ENCODE peak calls at places on chromosomes 12 and 14, in four cellular contexts. J, D, X and H are unnamed samples.

GRCh38 chr12:54830199-54830598 is 24.1 kb upstream of the MUCL1 start:
- DNase-seq in J (no peak), D (no peak), X (no peak), H (no peak)

GRCh38 chr14:100025111-100025510 is 40.1 kb upstream of the EVL start:
- DNase-seq in J (peak), D (peak), X (peak), H (peak)

GRCh38 chr12:87160848-87161601 is 868.2 kb downstream of the C12orf50 start:
- DNase-seq in J (no peak), D (no peak), X (no peak), H (no peak)

GRCh38 chr12:57726884-57727757 is 11.4 kb downstream of the AGAP2 start:
- DNase-seq in J (no peak), D (no peak), X (no peak), H (no peak)

GRCh38 chr12:52506858-52507715 is 13.1 kb downstream of the KRT5 start:
- DNase-seq in J (peak), D (no peak), X (peak), H (no peak)

GRCh38 chr12:95881331-95881955 is 22.7 kb downstream of the SNRPF start:
- DNase-seq in J (no peak), D (no peak), X (no peak), H (no peak)

GRCh38 chr14:37592288-37593274 is 2.5 kb downstream of the FOXA1 start:
- DNase-seq in J (no peak), D (no peak), X (no peak), H (no peak)

GRCh38 chr12:19799216-19799615 is 359.9 kb downstream of the AEBP2 start:
- DNase-seq in J (no peak), D (no peak), X (no peak), H (no peak)

GRCh38 chr14:89750909-89751502 is 203.5 kb downstream of the EFCAB11 start:
- DNase-seq in J (no peak), D (no peak), X (no peak), H (no peak)

DNA sequence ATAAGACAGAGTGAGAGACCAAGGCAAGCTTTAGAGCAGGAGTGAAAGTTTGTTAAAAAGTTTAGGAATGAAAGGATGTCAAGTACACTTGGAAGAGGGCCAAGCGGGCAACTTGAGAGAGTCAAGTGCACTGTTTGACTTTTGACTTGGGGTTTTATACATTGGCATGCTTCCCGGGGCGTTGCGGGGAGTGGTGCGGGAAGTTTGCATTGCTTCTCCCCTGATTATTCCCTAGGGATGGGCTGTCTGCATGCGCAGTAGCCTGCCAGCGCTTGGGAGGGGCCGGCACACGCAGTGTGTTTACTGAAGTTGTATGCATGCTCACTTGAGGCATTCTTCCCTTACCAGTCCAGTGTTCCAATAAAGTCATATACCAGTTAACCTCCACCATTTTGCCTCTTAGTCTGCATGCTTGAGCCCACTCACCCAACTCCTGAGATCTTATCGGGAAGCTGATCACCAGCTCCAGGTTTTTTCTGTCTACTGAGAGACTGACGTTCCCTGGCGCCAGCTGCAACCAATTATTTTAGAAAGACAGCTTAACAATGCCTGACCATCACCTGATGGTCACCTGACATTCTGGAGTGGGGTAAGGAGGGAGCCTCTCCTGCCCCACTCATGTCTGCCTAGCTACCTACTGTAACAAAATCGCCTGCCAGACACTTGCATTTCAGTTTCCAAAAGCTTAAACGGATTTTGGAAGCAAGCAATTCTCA is 53.2 kb downstream of the DACT1 start:
- DNase-seq in J (no peak), D (no peak), X (no peak), H (no peak)
- TF ChIP-seq ELF1 in J (no peak), D (no peak), X (no peak), H (no peak)

GRCh38 chr14:83071888-83072501 is 1538.3 kb upstream of the SEL1L start:
- DNase-seq in J (no peak), D (no peak), X (peak), H (no peak)
- TF ChIP-seq ELF1 in J (no peak), D (no peak), X (no peak), H (no peak)

GRCh38 chr12:75982974-75983660 is 48.5 kb downstream of the PHLDA1 start:
- DNase-seq in J (no peak), D (no peak), X (no peak), H (no peak)
- TF ChIP-seq ELF1 in J (no peak), D (no peak), X (no peak), H (no peak)

GRCh38 chr12:2348477-2348852 is 295.7 kb downstream of the CACNA1C start:
- DNase-seq in J (no peak), D (no peak), X (no peak), H (no peak)
- TF ChIP-seq ELF1 in J (no peak), D (no peak), X (no peak), H (no peak)

GRCh38 chr14:60101801-60102200 is 10.1 kb downstream of the PCNX4 start:
- DNase-seq in J (no peak), D (no peak), X (no peak), H (no peak)
- TF ChIP-seq ELF1 in J (no peak), D (no peak), X (no peak), H (no peak)

GRCh38 chr14:92960706-92961566 is 38.0 kb downstream of the CHGA start:
- DNase-seq in J (no peak), D (no peak), X (no peak), H (peak)
- TF ChIP-seq ELF1 in J (no peak), D (no peak), X (no peak), H (no peak)

DNA sequence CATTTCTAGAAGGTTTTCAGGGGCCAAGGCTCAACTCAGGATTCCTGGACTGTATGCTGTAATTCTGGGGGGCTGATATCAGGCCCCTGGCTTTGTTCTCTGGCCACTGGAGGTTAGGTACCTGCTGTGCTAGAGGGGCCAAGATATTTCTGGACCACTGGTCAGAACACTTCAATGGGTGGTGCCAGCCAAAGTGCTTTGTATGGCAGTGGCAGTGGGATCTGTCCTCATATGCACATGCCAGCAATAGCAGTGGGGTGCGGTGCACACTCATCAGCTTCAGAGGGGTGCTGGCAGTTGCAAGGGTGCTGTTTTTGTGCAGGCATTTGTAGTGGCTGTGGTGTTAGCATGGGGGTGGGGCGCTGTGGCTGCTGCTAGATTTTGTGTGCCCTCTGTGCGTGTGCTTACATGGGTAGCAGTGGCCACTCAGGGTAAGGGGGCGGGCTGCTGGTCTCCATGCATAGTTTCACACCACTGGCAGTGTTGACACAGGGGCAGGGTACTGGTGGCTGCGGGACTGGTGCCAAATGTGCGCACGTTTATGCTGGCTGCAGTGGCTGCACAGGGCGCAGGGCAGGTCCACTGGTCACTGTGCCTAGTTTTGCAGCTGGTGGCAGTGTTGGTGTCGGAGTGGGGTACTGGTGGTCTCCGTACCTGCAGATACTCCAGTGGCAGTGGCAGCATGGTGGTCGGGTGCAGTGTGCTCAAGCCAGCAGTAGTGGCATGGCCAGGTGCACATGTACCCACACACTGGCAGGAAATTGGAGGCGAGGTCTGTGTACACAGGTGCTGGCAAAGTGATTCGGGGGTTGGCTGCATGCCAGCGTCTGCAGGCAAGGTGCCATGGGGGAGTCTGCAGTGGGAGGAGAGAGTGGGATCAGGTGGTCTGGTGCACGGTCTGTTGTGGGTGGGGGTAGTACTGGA is 12.6 kb downstream of the NOPCHAP1 start:
- DNase-seq in J (no peak), D (no peak), X (no peak), H (no peak)
- TF ChIP-seq ELF1 in J (no peak), D (no peak), X (no peak), H (no peak)

GRCh38 chr14:62079035-62079434 is 316.8 kb downstream of the SNAPC1 start:
- DNase-seq in J (no peak), D (no peak), X (no peak), H (no peak)
- TF ChIP-seq ELF1 in J (no peak), D (no peak), X (no peak), H (no peak)

GRCh38 chr12:93449277-93449676 is 7.5 kb upstream of the UBE2N start:
- DNase-seq in J (no peak), D (no peak), X (no peak), H (no peak)

GRCh38 chr12:93451423-93452158 is 9.8 kb upstream of the UBE2N start:
- DNase-seq in J (no peak), D (no peak), X (no peak), H (no peak)

GRCh38 chr12:93448796-93449195 is 7.0 kb upstream of the UBE2N start:
- DNase-seq in J (no peak), D (no peak), X (peak), H (no peak)

GRCh38 chr12:93443576-93443975 is 1.8 kb upstream of the UBE2N start:
- DNase-seq in J (no peak), D (no peak), X (no peak), H (no peak)

GRCh38 chr12:93447555-93448265 is 6.0 kb upstream of the UBE2N start:
- DNase-seq in J (no peak), D (no peak), X (no peak), H (no peak)
- TF ChIP-seq ELF1 in J (no peak), D (no peak), X (no peak), H (no peak)